ENCODE peak calls at places on chromosomes 13 and 19, in four cellular contexts. O, B, V and N are unnamed samples.

GRCh38 chr13:57624565-57625435 is 6.7 kb upstream of the PCDH17 start:
- DNase-seq in B (no peak), O (peak), V (peak), N (no peak)

GRCh38 chr13:45108716-45109706 is 11.3 kb upstream of the GTF2F2 start:
- DNase-seq in B (no peak), O (no peak), V (no peak), N (no peak)

GRCh38 chr13:47008318-47008717 is 111.5 kb upstream of the HTR2A start:
- DNase-seq in O (no peak), V (no peak), B (no peak), N (no peak)

GRCh38 chr19:2428027-2428690 is 773 bp upstream of the TIMM13 start:
- DNase-seq in B (no peak), V (no peak), O (no peak), N (no peak)

GRCh38 chr13:40916207-40916998 is 102.7 kb downstream of the ELF1 start:
- DNase-seq in V (no peak), O (no peak), B (no peak), N (no peak)

GRCh38 chr13:113273856-113274590 is 23.0 kb upstream of the LAMP1 start:
- DNase-seq in V (no peak), B (no peak), O (no peak), N (no peak)

GRCh38 chr13:33186851-33187250 is 98.7 kb downstream of the STARD13 start:
- DNase-seq in O (no peak), B (no peak), V (no peak), N (no peak)

GRCh38 chr19:3098141-3098514 is 4.0 kb downstream of the GNA11 start:
- DNase-seq in B (no peak), V (no peak), O (no peak), N (no peak)

GRCh38 chr13:94267581-94267980 is 211.9 kb downstream of the DCT start:
- DNase-seq in V (no peak), B (no peak), O (no peak), N (no peak)

GRCh38 chr13:21673592-21674270 is 2.9 kb downstream of the FGF9 start:
- DNase-seq in O (no peak), V (no peak), B (peak), N (peak)

GRCh38 chr19:32611161-32611560 is 30.2 kb downstream of the PDCD5 start:
- DNase-seq in V (no peak), O (no peak), B (no peak), N (no peak)

GRCh38 chr13:33073338-33073737 is 57.1 kb downstream of the KL start:
- DNase-seq in B (no peak), O (no peak), V (no peak), N (no peak)

GRCh38 chr13:64446372-64446771 is 2783.8 kb downstream of the PCDH9 start:
- DNase-seq in V (no peak), O (no peak), B (no peak), N (no peak)

GRCh38 chr13:91167706-91168459 is 179.6 kb upstream of the MIR17HG start:
- DNase-seq in B (no peak), O (no peak), V (no peak), N (no peak)

GRCh38 chr13:51519839-51520238 is 64.4 kb upstream of the WDFY2 start:
- DNase-seq in O (peak), V (peak), B (no peak), N (no peak)

GRCh38 chr13:40333238-40333637 is 333.2 kb downstream of the FOXO1 start:
- DNase-seq in B (no peak), O (peak), V (no peak), N (no peak)

GRCh38 chr13:33286143-33286542 is 588 bp upstream of the STARD13 start:
- DNase-seq in V (no peak), B (no peak), O (no peak), N (no peak)

GRCh38 chr19:39199025-39199424 is 2.3 kb downstream of the NCCRP1 start:
- DNase-seq in V (peak), O (no peak), B (no peak), N (no peak)

GRCh38 chr19:30304540-30304939 is 67.6 kb upstream of the ZNF536 start:
- DNase-seq in V (no peak), B (no peak), O (no peak), N (no peak)

GRCh38 chr19:2329528-2329927 is 1.0 kb downstream of the SPPL2B start:
- DNase-seq in O (no peak), V (no peak), B (no peak), N (no peak)

GRCh38 chr13:111856571-111856970 is 210.4 kb upstream of the SOX1 start:
- DNase-seq in B (no peak), V (no peak), O (no peak), N (no peak)

GRCh38 chr19:12731337-12731736 is 3.1 kb downstream of the TRIR start:
- DNase-seq in V (no peak), B (no peak), O (no peak), N (no peak)

GRCh38 chr13:68023838-68024581 is 793.9 kb upstream of the PCDH9 start:
- DNase-seq in O (no peak), B (no peak), V (no peak), N (no peak)

GRCh38 chr19:37955986-37956385 is 49.0 kb downstream of the SIPA1L3 start:
- DNase-seq in V (no peak), B (no peak), O (no peak), N (no peak)

GRCh38 chr13:94198666-94199065 is 280.8 kb downstream of the DCT start:
- DNase-seq in V (no peak), B (no peak), O (no peak), N (no peak)

GRCh38 chr13:97911311-97912138 is 42.0 kb upstream of the IPO5 start:
- DNase-seq in O (no peak), B (no peak), V (no peak), N (no peak)

GRCh38 chr13:24153979-24154378 is 6.5 kb upstream of the SPATA13 start:
- DNase-seq in B (no peak), O (no peak), V (no peak), N (no peak)

GRCh38 chr13:100234524-100235136 is 145.7 kb downstream of the PCCA start:
- DNase-seq in O (no peak), B (no peak), V (no peak), N (no peak)

GRCh38 chr13:32537580-32538233 is 888 bp downstream of the N4BP2L2 start:
- DNase-seq in V (no peak), O (peak), B (peak), N (peak)

GRCh38 chr19:57406516-57407123 is 4.3 kb upstream of the ZNF17 start:
- DNase-seq in O (peak), B (peak), V (no peak), N (peak)

GRCh38 chr13:99873832-99874430 is 97.6 kb downstream of the ZIC5 start:
- DNase-seq in B (no peak), O (no peak), V (no peak), N (no peak)

GRCh38 chr13:47457631-47458030 is 543.4 kb downstream of the SUCLA2 start:
- DNase-seq in O (no peak), B (no peak), V (no peak), N (no peak)

GRCh38 chr13:23440821-23441608 is 7.5 kb upstream of the SACS start:
- DNase-seq in V (no peak), O (no peak), B (no peak), N (no peak)

GRCh38 chr19:55441692-55442321 is 1.3 kb downstream of the SHISA7 start:
- DNase-seq in O (no peak), V (no peak), B (no peak), N (no peak)

GRCh38 chr19:1809663-1810062 is 2.4 kb downstream of the ATP8B3 start:
- DNase-seq in V (no peak), B (no peak), O (no peak), N (no peak)

GRCh38 chr19:49114630-49115363 is 627 bp downstream of the LIN7B start:
- DNase-seq in V (no peak), O (peak), B (peak), N (peak)